ENCODE peak calls at places on chromosomes 5 and 9, in eight cellular contexts. V is A549, U is esophagus muscularis mucosa, X is ovary, R is transverse colon, Y is suprapubic skin, L is sigmoid colon, I is HepG2. B is an unnamed sample.

GRCh38 chr5:66877843-66878242 is 281.6 kb downstream of the MAST4 start:
- DNase-seq in V (peak), U (no peak), X (no peak), R (no peak), Y (no peak), L (no peak), I (no peak), B (no peak)

GRCh38 chr9:126788631-126789349 is 16.1 kb upstream of the ZBTB43 start:
- DNase-seq in V (peak), U (no peak), X (no peak), R (no peak), Y (no peak), L (peak), I (no peak), B (no peak)

GRCh38 chr5:75617746-75618352 is 6.6 kb downstream of the ANKDD1B start:
- DNase-seq in V (no peak), U (no peak), X (no peak), R (no peak), Y (no peak), L (no peak), I (no peak), B (no peak)

GRCh38 chr5:164472150-164472549 is 966.7 kb downstream of the MAT2B start:
- DNase-seq in V (no peak), U (no peak), X (no peak), R (no peak), Y (no peak), L (no peak), I (no peak), B (no peak)

GRCh38 chr9:88342246-88342645 is 46.0 kb upstream of the SPIN1 start:
- DNase-seq in V (no peak), U (no peak), X (no peak), R (no peak), Y (no peak), L (no peak), I (no peak), B (no peak)

GRCh38 chr9:122835313-122835731 is 6.9 kb upstream of the PDCL start:
- DNase-seq in V (no peak), U (no peak), X (no peak), R (no peak), Y (no peak), L (no peak), I (peak), B (no peak)

GRCh38 chr9:91567642-91568274 is 144.1 kb upstream of the NFIL3 start:
- DNase-seq in V (no peak), U (no peak), X (no peak), R (no peak), Y (no peak), L (no peak), I (no peak), B (no peak)

GRCh38 chr5:119117237-119117636 is 46.4 kb downstream of the DMXL1 start:
- DNase-seq in V (no peak), U (no peak), X (no peak), R (no peak), Y (no peak), L (no peak), I (no peak), B (no peak)

GRCh38 chr9:88372103-88372694 is 16.0 kb upstream of the SPIN1 start:
- DNase-seq in V (no peak), U (no peak), X (no peak), R (no peak), Y (no peak), L (no peak), I (no peak), B (no peak)

GRCh38 chr9:12759767-12760166 is 15.1 kb upstream of the LURAP1L start:
- DNase-seq in V (no peak), U (no peak), X (no peak), R (no peak), Y (no peak), L (no peak), I (no peak), B (no peak)

GRCh38 chr9:6696178-6696577 is 50.6 kb upstream of the GLDC start:
- DNase-seq in V (no peak), U (no peak), X (no peak), R (no peak), Y (no peak), L (no peak), I (no peak), B (no peak)

GRCh38 chr9:88953401-88954029 is 37.8 kb upstream of the S1PR3 start:
- DNase-seq in V (no peak), U (no peak), X (no peak), R (no peak), Y (no peak), L (no peak), I (peak), B (no peak)

GRCh38 chr5:57626703-57627102 is 144.1 kb upstream of the ACTBL2 start:
- DNase-seq in V (no peak), U (no peak), X (no peak), R (no peak), Y (no peak), L (no peak), I (no peak), B (no peak)

GRCh38 chr9:124602632-124603031 is 95.4 kb upstream of the NR5A1 start:
- DNase-seq in V (no peak), U (no peak), X (no peak), R (no peak), Y (no peak), L (no peak), I (no peak), B (no peak)

GRCh38 chr9:18071651-18072060 is 402.3 kb upstream of the ADAMTSL1 start:
- DNase-seq in V (no peak), U (no peak), X (no peak), R (no peak), Y (no peak), L (no peak), I (no peak), B (no peak)

GRCh38 chr9:131126059-131126426 is 657 bp downstream of the NUP214 start:
- DNase-seq in V (no peak), U (no peak), X (no peak), R (no peak), Y (no peak), L (no peak), I (peak), B (no peak)

GRCh38 chr9:131125288-131126058 is at the start of gene NUP214:
- DNase-seq in V (peak), U (peak), X (peak), R (peak), Y (peak), L (peak), I (peak), B (peak)

GRCh38 chr9:131122158-131122557 is 3.2 kb upstream of the NUP214 start:
- DNase-seq in V (no peak), U (no peak), X (no peak), R (no peak), Y (no peak), L (no peak), I (peak), B (no peak)

GRCh38 chr9:131121346-131121745 is 4.0 kb upstream of the NUP214 start:
- DNase-seq in V (no peak), U (no peak), X (no peak), R (no peak), Y (no peak), L (no peak), I (no peak), B (no peak)

GRCh38 chr9:131125038-131125287 is 423 bp upstream of the NUP214 start:
- DNase-seq in V (peak), U (no peak), X (no peak), R (no peak), Y (no peak), L (no peak), I (no peak), B (no peak)
- TF ChIP-seq EP300 in V (no peak), U (no peak), X (no peak), R (no peak), Y (peak), L (no peak), I (no peak), B (no peak)

GRCh38 chr5:60521379-60522298 is 178.3 kb downstream of the DEPDC1B start:
- DNase-seq in V (no peak), U (no peak), X (no peak), R (no peak), Y (no peak), L (no peak), I (no peak), B (no peak)
- H3K27ac ChIP-seq in V (no peak), U (peak), X (no peak), R (peak), Y (no peak), L (peak), I (no peak), B (no peak)

GRCh38 chr9:38067611-38067891 is 1.5 kb downstream of the SHB start:
- DNase-seq in V (no peak), U (no peak), X (no peak), R (peak), Y (no peak), L (peak), I (no peak), B (no peak)
- TF ChIP-seq EP300 in V (no peak), U (no peak), X (no peak), R (no peak), Y (no peak), L (no peak), I (no peak), B (no peak)

GRCh38 chr5:96875805-96876291 is 452 bp upstream of the ERAP2 start:
- DNase-seq in V (no peak), U (peak), X (no peak), R (no peak), Y (no peak), L (no peak), I (peak), B (no peak)
- H3K27ac ChIP-seq in V (peak), U (peak), X (peak), R (peak), Y (peak), L (peak), I (peak), B (peak)

GRCh38 chr5:107504424-107504823 is 166.3 kb downstream of the EFNA5 start:
- DNase-seq in V (no peak), U (no peak), X (no peak), R (no peak), Y (no peak), L (no peak), I (no peak), B (no peak)

GRCh38 chr5:107500840-107501239 is 169.9 kb downstream of the EFNA5 start:
- DNase-seq in V (no peak), U (no peak), X (no peak), R (no peak), Y (no peak), L (no peak), I (no peak), B (no peak)

GRCh38 chr5:107499237-107499636 is 171.5 kb downstream of the EFNA5 start:
- DNase-seq in V (no peak), U (no peak), X (no peak), R (no peak), Y (no peak), L (no peak), I (no peak), B (no peak)

GRCh38 chr5:107502711-107503110 is 168.0 kb downstream of the EFNA5 start:
- DNase-seq in V (no peak), U (no peak), X (no peak), R (no peak), Y (no peak), L (no peak), I (no peak), B (no peak)

GRCh38 chr5:107501965-107502691 is 168.6 kb downstream of the EFNA5 start:
- DNase-seq in V (no peak), U (no peak), X (no peak), R (no peak), Y (no peak), L (no peak), I (no peak), B (no peak)
- TF ChIP-seq EP300 in V (no peak), U (no peak), X (no peak), R (no peak), Y (no peak), L (no peak), I (no peak), B (no peak)